ENCODE peak calls at places on chromosomes 2 and 18, in seven cellular contexts. P is neural progenitor cell, O is lower lobe of right lung, U is BJ, L is Peyer's patch, M is A549, I is dorsolateral prefrontal cortex. Y is an unnamed sample.

GRCh38 chr2:186303091-186303490 is 183.0 kb upstream of the ZC3H15 start:
- DNase-seq in P (no peak), O (no peak), U (no peak), L (no peak), M (no peak), I (no peak), Y (no peak)

GRCh38 chr2:55115795-55116597 is 65.7 kb upstream of the RTN4 start:
- DNase-seq in P (no peak), O (no peak), U (no peak), L (no peak), M (peak; percentile 52), I (no peak), Y (no peak)

GRCh38 chr2:195672674-195673073 is 15.6 kb downstream of the SLC39A10 start:
- DNase-seq in P (no peak), O (no peak), U (no peak), L (no peak), M (no peak), I (no peak), Y (no peak)

GRCh38 chr2:675982-676646 is 1.1 kb downstream of the TMEM18 start:
- DNase-seq in P (peak; percentile 80), O (no peak), U (peak; percentile 56), L (peak; percentile 66), M (peak; percentile 85), I (peak; percentile 56), Y (peak; percentile 28)

GRCh38 chr2:106143495-106144215 is 50.4 kb downstream of the UXS1 start:
- DNase-seq in P (no peak), O (no peak), U (no peak), L (no peak), M (no peak), I (no peak), Y (no peak)

GRCh38 chr2:240437861-240438809 is 2.7 kb downstream of the GPC1 start:
- DNase-seq in P (peak; percentile 86), O (peak; percentile 76), U (no peak), L (peak; percentile 72), M (peak; percentile 75), I (peak; percentile 84), Y (peak; percentile 52)

GRCh38 chr2:48699377-48699951 is 56.1 kb downstream of the LHCGR start:
- DNase-seq in P (peak; percentile 18), O (no peak), U (no peak), L (no peak), M (no peak), I (no peak), Y (no peak)

GRCh38 chr2:170157025-170157684 is 20.8 kb upstream of the MYO3B start:
- DNase-seq in P (no peak), O (no peak), U (no peak), L (no peak), M (peak; percentile 59), I (no peak), Y (no peak)

GRCh38 chr2:15313657-15314056 is 247.5 kb downstream of the NBAS start:
- DNase-seq in P (no peak), O (no peak), U (no peak), L (no peak), M (no peak), I (no peak), Y (no peak)

GRCh38 chr2:64594563-64594989 is 59.1 kb downstream of the SERTAD2 start:
- DNase-seq in P (no peak), O (no peak), U (peak; percentile 70), L (no peak), M (no peak), I (no peak), Y (no peak)

GRCh38 chr2:240425236-240425615 is 10.2 kb upstream of the GPC1 start:
- DNase-seq in P (no peak), O (no peak), U (no peak), L (no peak), M (no peak), I (no peak), Y (no peak)

GRCh38 chr2:43174368-43175186 is 51.8 kb downstream of the ZFP36L2 start:
- DNase-seq in P (no peak), O (no peak), U (no peak), L (no peak), M (no peak), I (no peak), Y (no peak)

GRCh38 chr18:39521164-39521563 is 1955.6 kb upstream of the CELF4 start:
- DNase-seq in P (no peak), O (no peak), U (no peak), L (no peak), M (no peak), I (no peak), Y (no peak)

GRCh38 chr2:37920570-37920969 is 4.5 kb upstream of the RMDN2 start:
- DNase-seq in P (no peak), O (no peak), U (no peak), L (no peak), M (no peak), I (no peak), Y (no peak)

GRCh38 chr2:168345601-168346000 is 98.2 kb upstream of the STK39 start:
- DNase-seq in P (no peak), O (no peak), U (no peak), L (no peak), M (no peak), I (no peak), Y (no peak)

GRCh38 chr2:67612576-67612981 is 215.4 kb downstream of the ETAA1 start:
- DNase-seq in P (no peak), O (no peak), U (no peak), L (no peak), M (no peak), I (no peak), Y (no peak)

GRCh38 chr2:16413257-16413656 is 252.4 kb downstream of the CYRIA start:
- DNase-seq in P (no peak), O (no peak), U (no peak), L (no peak), M (no peak), I (no peak), Y (no peak)

GRCh38 chr2:162090109-162090508 is 16.1 kb upstream of the DPP4 start:
- DNase-seq in P (peak; percentile 15), O (no peak), U (no peak), L (no peak), M (no peak), I (no peak), Y (peak; percentile 70)

DNA sequence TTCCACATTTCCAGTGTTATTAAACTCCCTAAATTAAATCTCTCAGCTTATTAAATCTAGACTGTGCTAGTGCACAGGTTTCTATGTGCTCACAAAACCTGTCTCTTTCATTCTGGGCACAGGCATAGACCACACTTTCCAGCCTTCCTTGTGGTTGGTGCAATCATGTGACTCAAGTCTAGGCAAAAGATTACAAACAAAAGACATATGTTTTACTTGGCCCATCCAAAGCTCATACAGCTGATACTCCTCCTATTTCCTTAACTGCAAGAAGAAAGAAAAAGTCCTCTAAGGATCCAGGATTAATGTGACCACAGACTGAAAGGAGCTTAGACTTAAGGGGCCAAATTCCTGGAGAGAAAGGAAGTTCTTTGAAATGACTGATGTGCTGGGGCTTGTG is 731.3 kb upstream of the RAB6C start:
- DNase-seq in P (peak; percentile 20), O (no peak), U (no peak), L (no peak), M (no peak), I (no peak), Y (no peak)
- H3K4me3 ChIP-seq in P (no peak overlapping the region), O (no peak overlapping the region), U (no peak overlapping the region), L (no peak overlapping the region), M (no peak overlapping the region), I (no peak overlapping the region), Y (no peak overlapping the region)

GRCh38 chr18:65215865-65216466 is 534.8 kb upstream of the CDH7 start:
- DNase-seq in P (no peak), O (no peak), U (no peak), L (no peak), M (no peak), I (no peak), Y (no peak)
- H3K4me3 ChIP-seq in P (no peak overlapping the region), O (no peak overlapping the region), U (no peak overlapping the region), L (no peak overlapping the region), M (no peak overlapping the region), I (no peak overlapping the region), Y (no peak overlapping the region)

DNA sequence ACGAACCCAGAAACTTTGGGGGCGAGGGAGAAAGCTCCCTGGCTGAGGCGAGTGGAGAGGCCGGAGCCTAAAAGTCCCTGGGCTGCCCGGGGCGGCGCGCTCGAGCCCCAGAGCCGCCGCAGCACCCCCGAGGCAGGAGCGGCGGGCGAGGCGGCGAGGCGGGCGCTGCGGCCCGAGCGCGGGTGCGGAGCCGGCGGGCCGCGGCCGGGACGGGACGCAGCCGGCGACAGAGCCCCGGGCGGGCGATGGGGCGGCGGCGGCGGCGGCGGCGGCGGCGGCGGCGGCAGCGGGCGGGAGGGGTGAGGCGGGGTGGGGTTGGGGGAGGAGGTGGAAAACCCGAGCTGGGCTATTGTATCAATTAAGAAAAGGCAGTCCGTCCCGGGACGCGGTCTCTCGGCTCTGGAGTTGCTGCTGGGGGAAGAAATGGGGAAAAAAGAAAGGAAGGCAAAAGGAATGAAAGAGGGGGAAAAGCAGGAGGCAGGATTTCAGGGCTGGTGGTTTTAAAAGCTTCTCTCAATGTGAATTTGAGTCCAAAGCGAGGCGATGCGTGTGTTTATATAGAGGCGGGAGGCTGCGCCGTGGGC is 821 bp upstream of the CYP26B1 start:
- DNase-seq in P (peak; percentile 73), O (no peak), U (no peak), L (peak; percentile 46), M (peak; percentile 40), I (peak; percentile 29), Y (no peak)
- H3K4me3 ChIP-seq in P (peak overlapping the region; percentile 52), O (peak overlapping the region; percentile 58), U (peak overlapping the region; percentile 45), L (peak overlapping the region; percentile 53), M (peak overlapping the region; percentile 61), I (peak overlapping the region; percentile 63), Y (peak overlapping the region; percentile 37)

GRCh38 chr18:8926464-8926863 is 176.0 kb upstream of the NDUFV2 start:
- DNase-seq in P (no peak), O (no peak), U (no peak), L (no peak), M (no peak), I (no peak), Y (no peak)
- H3K4me3 ChIP-seq in P (no peak overlapping the region), O (no peak overlapping the region), U (no peak overlapping the region), L (no peak overlapping the region), M (no peak overlapping the region), I (no peak overlapping the region), Y (no peak overlapping the region)

GRCh38 chr2:148926291-148926961 is 51.4 kb downstream of the KIF5C start:
- DNase-seq in P (peak; percentile 52), O (peak; percentile 58), U (no peak), L (no peak), M (peak; percentile 31), I (peak; percentile 68), Y (peak; percentile 58)

GRCh38 chr2:148930046-148930775 is 55.2 kb downstream of the KIF5C start:
- DNase-seq in P (peak; percentile 46), O (no peak), U (no peak), L (no peak), M (no peak), I (no peak), Y (no peak)

GRCh38 chr2:148928395-148928794 is 53.4 kb downstream of the KIF5C start:
- DNase-seq in P (no peak), O (no peak), U (no peak), L (no peak), M (no peak), I (no peak), Y (no peak)

GRCh38 chr2:148922776-148923175 is 47.7 kb downstream of the KIF5C start:
- DNase-seq in P (no peak), O (no peak), U (no peak), L (no peak), M (no peak), I (peak; percentile 69), Y (no peak)

DNA sequence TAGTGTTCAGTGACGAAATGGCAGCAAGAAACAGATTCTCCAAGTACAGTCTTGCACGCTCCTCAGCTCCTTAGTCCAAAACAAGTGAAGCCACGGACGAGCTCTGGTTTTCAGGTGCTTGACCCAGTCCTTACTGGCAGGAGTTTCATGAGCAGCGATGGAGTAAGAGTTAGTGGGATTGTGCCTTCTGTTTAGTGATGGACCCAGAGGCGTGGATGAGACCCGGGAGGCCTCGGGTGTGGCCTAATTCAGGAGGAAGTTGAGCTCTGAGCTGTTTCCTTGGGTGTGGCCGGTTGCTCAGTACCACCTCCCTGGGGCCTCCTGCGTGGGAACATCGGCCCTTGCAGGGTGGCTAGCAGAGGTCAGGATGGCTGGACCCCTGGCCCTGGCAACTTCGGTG is 52.0 kb downstream of the KIF5C start:
- DNase-seq in P (no peak), O (peak; percentile 61), U (no peak), L (no peak), M (no peak), I (no peak), Y (peak; percentile 39)
- H3K4me3 ChIP-seq in P (no peak overlapping the region), O (peak overlapping the region; percentile 33), U (no peak overlapping the region), L (no peak overlapping the region), M (no peak overlapping the region), I (peak overlapping the region; percentile 36), Y (no peak overlapping the region)